ENCODE peak calls at places on chromosome 15, in four cellular contexts. C is A673, A is body of pancreas, Y is PC-3. F is an unnamed sample.

GRCh38 chr15:97401970-97402369 is 558.5 kb upstream of the ARRDC4 start:
- DNase-seq in C (no peak), A (no peak), Y (no peak), F (no peak)

GRCh38 chr15:36356511-36356910 is 222.9 kb upstream of the CDIN1 start:
- DNase-seq in C (no peak), A (no peak), Y (no peak), F (no peak)

GRCh38 chr15:28984421-28985375 is 98.9 kb downstream of the APBA2 start:
- DNase-seq in C (peak), A (no peak), Y (no peak), F (no peak)

GRCh38 chr15:58299311-58299850 is 132.4 kb upstream of the LIPC start:
- DNase-seq in C (no peak), A (no peak), Y (no peak), F (peak)

GRCh38 chr15:31147943-31148621 is 46.6 kb upstream of the TRPM1 start:
- DNase-seq in C (no peak), A (no peak), Y (no peak), F (no peak)

GRCh38 chr15:41577863-41578735 is 19.1 kb downstream of the TYRO3 start:
- DNase-seq in C (no peak), A (peak), Y (no peak), F (no peak)

GRCh38 chr15:87981969-87982368 is 274.6 kb downstream of the NTRK3 start:
- DNase-seq in C (no peak), A (no peak), Y (no peak), F (no peak)

GRCh38 chr15:73822998-73823397 is 50.4 kb upstream of the TBC1D21 start:
- DNase-seq in C (peak), A (no peak), Y (peak), F (no peak)

GRCh38 chr15:50051811-50052419 is 67.1 kb downstream of the ATP8B4 start:
- DNase-seq in C (peak), A (peak), Y (peak), F (peak)

GRCh38 chr15:48515497-48515896 is 130.0 kb downstream of the FBN1 start:
- DNase-seq in C (no peak), A (no peak), Y (no peak), F (no peak)

GRCh38 chr15:73904026-73904815 is 22.0 kb upstream of the LOXL1 start:
- DNase-seq in C (no peak), A (no peak), Y (no peak), F (no peak)

GRCh38 chr15:37819191-37819590 is 115.2 kb upstream of the TMCO5A start:
- DNase-seq in C (no peak), A (no peak), Y (no peak), F (peak)

GRCh38 chr15:59133921-59134427 is 29.0 kb downstream of the CCNB2 start:
- DNase-seq in C (no peak), A (no peak), Y (no peak), F (no peak)

GRCh38 chr15:79849789-79850188 is 47.0 kb downstream of the MTHFS start:
- DNase-seq in C (peak), A (peak), Y (peak), F (no peak)

GRCh38 chr15:45377630-45378148 is 655 bp downstream of the GATM start:
- DNase-seq in C (no peak), A (peak), Y (no peak), F (no peak)

GRCh38 chr15:64806509-64806908 is 18.9 kb downstream of the PIF1 start:
- DNase-seq in C (no peak), A (no peak), Y (no peak), F (no peak)

GRCh38 chr15:89150762-89151305 is 62.6 kb downstream of the ABHD2 start:
- DNase-seq in C (peak), A (peak), Y (no peak), F (no peak)

GRCh38 chr15:70264738-70265465 is 167.2 kb upstream of the TLE3 start:
- DNase-seq in C (no peak), A (no peak), Y (no peak), F (no peak)
- H3K4me3 ChIP-seq in C (no peak), A (no peak), Y (no peak), F (no peak)

GRCh38 chr15:22947101-22948000 is 32.8 kb downstream of the CYFIP1 start:
- DNase-seq in C (no peak), A (no peak), Y (no peak), F (no peak)

GRCh38 chr15:22948056-22948455 is 32.1 kb downstream of the CYFIP1 start:
- DNase-seq in C (peak), A (no peak), Y (no peak), F (no peak)

GRCh38 chr15:22950211-22950990 is 29.8 kb downstream of the CYFIP1 start:
- DNase-seq in C (no peak), A (no peak), Y (no peak), F (no peak)

GRCh38 chr15:22951031-22951380 is 29.2 kb downstream of the CYFIP1 start:
- DNase-seq in C (no peak), A (no peak), Y (no peak), F (no peak)

GRCh38 chr15:22949074-22949547 is 31.1 kb downstream of the CYFIP1 start:
- DNase-seq in C (peak), A (no peak), Y (peak), F (peak)
- H3K4me3 ChIP-seq in C (peak), A (no peak), Y (no peak), F (peak)

GRCh38 chr15:78154955-78155354 is 5.8 kb downstream of the IDH3A start:
- DNase-seq in C (no peak), A (no peak), Y (no peak), F (no peak)
- H3K4me3 ChIP-seq in C (no peak), A (no peak), Y (no peak), F (no peak)

GRCh38 chr15:51163843-51164242 is 69.1 kb upstream of the TNFAIP8L3 start:
- DNase-seq in C (peak), A (no peak), Y (no peak), F (no peak)

GRCh38 chr15:51161491-51162260 is 67.0 kb upstream of the TNFAIP8L3 start:
- DNase-seq in C (no peak), A (no peak), Y (no peak), F (no peak)

GRCh38 chr15:51168700-51169099 is 74.0 kb upstream of the TNFAIP8L3 start:
- DNase-seq in C (no peak), A (no peak), Y (no peak), F (no peak)

GRCh38 chr15:51160484-51160883 is 65.8 kb upstream of the TNFAIP8L3 start:
- DNase-seq in C (no peak), A (no peak), Y (no peak), F (no peak)

GRCh38 chr15:51162865-51163762 is 68.4 kb upstream of the TNFAIP8L3 start:
- DNase-seq in C (peak), A (peak), Y (peak), F (no peak)
- H3K4me3 ChIP-seq in C (peak), A (no peak), Y (peak), F (peak)

GRCh38 chr15:63794271-63794670 is 39.5 kb downstream of the HERC1 start:
- DNase-seq in C (no peak), A (no peak), Y (no peak), F (no peak)
- H3K4me3 ChIP-seq in C (no peak), A (no peak), Y (no peak), F (no peak)